ENCODE peak calls at places on chromosomes 13 and 19, in eight cellular contexts. N is BE2C, Y is GM06990, X is A673, F is neural progenitor cell, Z is heart right ventricle, V is uterus, A is mesendoderm. P is an unnamed sample. For H3K27me3, the result is how much of the 10 kb centered on the place peaks cover.

GRCh38 chr19:3045885-3046603 is 16.3 kb downstream of the TLE5 start:
- DNase-seq in V (peak), Y (no peak), A (peak), N (no peak), F (peak), X (no peak), Z (no peak), P (no peak)

GRCh38 chr13:59915252-59915651 is 248.5 kb downstream of the DIAPH3 start:
- DNase-seq in N (no peak), X (no peak), Y (no peak), A (no peak), F (no peak), V (no peak), Z (no peak), P (no peak)

GRCh38 chr13:100106705-100107104 is 17.8 kb downstream of the PCCA start:
- DNase-seq in F (no peak), N (no peak), V (no peak), X (no peak), Y (no peak), Z (no peak), A (no peak), P (no peak)

GRCh38 chr13:25752957-25753540 is 298.8 kb downstream of the SHISA2 start:
- DNase-seq in Y (no peak), N (no peak), X (no peak), Z (peak), A (no peak), V (peak), F (no peak), P (no peak)

GRCh38 chr19:16338470-16339360 is 14.1 kb downstream of the KLF2 start:
- DNase-seq in V (no peak), F (no peak), Z (no peak), A (peak), N (no peak), Y (peak), X (no peak), P (no peak)

GRCh38 chr13:42602910-42603309 is 29.0 kb downstream of the TNFSF11 start:
- DNase-seq in Z (no peak), N (no peak), F (no peak), X (no peak), A (no peak), V (no peak), Y (peak), P (no peak)

GRCh38 chr13:32905063-32905863 is 111.0 kb upstream of the KL start:
- DNase-seq in Y (peak), N (no peak), A (peak), Z (no peak), X (peak), V (no peak), F (no peak), P (no peak)

GRCh38 chr19:14559916-14560775 is 11.7 kb downstream of the NDUFB7 start:
- DNase-seq in V (no peak), Y (no peak), F (no peak), Z (peak), X (no peak), N (no peak), A (no peak), P (no peak)

GRCh38 chr13:30340367-30341184 is 33.2 kb upstream of the KATNAL1 start:
- DNase-seq in X (peak), V (peak), N (peak), Z (peak), F (no peak), Y (no peak), A (peak), P (no peak)

GRCh38 chr19:6249296-6249695 is 30.5 kb downstream of the MLLT1 start:
- DNase-seq in N (no peak), Y (no peak), A (no peak), X (no peak), F (no peak), Z (no peak), V (no peak), P (no peak)

GRCh38 chr19:12872941-12873890 is 8.0 kb downstream of the DNASE2 start:
- DNase-seq in V (no peak), A (peak), Y (no peak), Z (no peak), X (peak), F (peak), N (peak), P (peak)

GRCh38 chr19:55283548-55284393 is at the start of gene BRSK1:
- DNase-seq in Z (peak), V (peak), Y (no peak), A (peak), F (peak), N (peak), X (peak), P (peak)

GRCh38 chr13:114032121-114032799 is 58.4 kb upstream of the C13orf46 start:
- DNase-seq in F (no peak), Z (no peak), Y (no peak), V (peak), N (no peak), X (no peak), A (peak), P (no peak)

DNA sequence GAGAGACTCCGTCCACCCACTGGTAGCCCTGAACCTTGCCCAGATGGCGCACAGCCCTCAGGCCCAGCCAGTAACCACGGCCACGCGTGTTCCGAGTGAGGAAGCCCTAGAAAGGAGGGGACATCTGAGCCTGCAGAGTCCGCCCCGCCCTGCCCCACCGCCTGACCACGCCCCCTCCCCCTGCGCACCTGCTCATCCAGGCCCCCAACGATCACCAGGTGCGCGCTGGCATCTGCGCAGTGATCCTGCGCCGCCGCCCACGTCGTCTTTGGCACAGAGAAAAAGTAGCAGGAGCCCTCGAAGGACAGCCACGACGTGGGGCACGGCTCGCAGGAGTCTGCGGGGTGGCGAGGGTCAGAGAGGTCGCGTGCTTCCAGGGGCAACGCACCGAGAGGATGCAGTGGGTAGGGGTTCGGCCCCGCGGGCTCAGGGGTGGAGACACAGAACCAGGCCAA is 2.1 kb downstream of the CLEC4G start:
- DNase-seq in Z (no peak), X (no peak), Y (no peak), V (no peak), A (no peak), F (no peak), N (no peak), P (no peak)
- H3K27me3 ChIP-seq in Z (under half), X (half or more), Y (under half), V (under half), A (under half), F (half or more), N (half or more), P (under half)

GRCh38 chr19:50205681-50206138 is 2.3 kb downstream of the MYH14 start:
- DNase-seq in Y (no peak), X (no peak), F (peak), Z (no peak), N (no peak), A (no peak), V (no peak), P (no peak)
- H3K4me3 ChIP-seq in Y (no peak), X (no peak), F (peak), Z (peak), N (no peak), A (no peak), V (no peak), P (no peak)

DNA sequence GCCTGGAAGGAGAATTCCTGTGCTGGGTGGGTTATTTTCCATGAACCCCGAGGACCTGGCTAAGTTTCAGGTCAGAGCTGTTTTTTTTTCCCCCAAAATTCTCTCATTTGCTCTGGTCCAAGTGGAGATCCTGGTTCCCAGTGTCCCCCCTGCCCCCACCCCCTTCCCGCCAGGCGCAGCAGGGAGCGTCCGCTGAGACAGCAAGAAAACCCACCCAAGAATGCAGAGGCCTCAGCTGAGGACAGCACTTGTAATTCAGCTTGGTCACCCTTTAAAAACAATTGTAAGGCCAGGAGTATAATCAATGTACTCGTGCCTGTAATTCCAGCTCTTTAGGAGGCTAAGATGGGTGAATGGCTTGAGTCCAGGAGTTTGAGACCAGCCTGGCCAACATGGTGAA is 11.4 kb upstream of the TSPAN16 start:
- DNase-seq in V (no peak), N (no peak), X (no peak), F (peak), Z (no peak), Y (no peak), A (no peak), P (no peak)
- H3K27me3 ChIP-seq in V (under half), N (under half), X (under half), F (under half), Z (under half), Y (under half), A (under half), P (under half)

DNA sequence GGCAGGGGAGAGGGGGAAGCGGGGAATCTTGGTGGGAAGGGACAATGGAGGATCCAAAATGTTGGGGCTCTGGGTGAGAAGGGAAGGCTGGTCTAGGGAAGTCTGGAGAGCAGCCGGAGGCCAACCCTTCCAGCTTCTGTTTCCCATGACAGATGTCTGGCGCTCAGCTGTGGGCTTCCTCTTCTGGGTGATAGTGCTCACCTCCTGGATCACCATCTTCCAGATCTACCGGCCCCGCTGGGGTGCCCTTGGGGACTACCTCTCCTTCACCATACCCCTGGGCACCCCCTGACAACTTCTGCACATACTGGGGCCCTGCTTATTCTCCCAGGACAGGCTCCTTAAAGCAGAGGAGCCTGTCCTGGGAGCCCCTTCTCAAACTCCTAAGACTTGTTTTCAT is 1.1 kb downstream of the PSENEN start:
- DNase-seq in F (no peak), Y (no peak), A (no peak), X (no peak), N (no peak), Z (no peak), V (no peak), P (no peak)
- H3K4me3 ChIP-seq in F (peak), Y (peak), A (no peak), X (peak), N (peak), Z (no peak), V (peak), P (no peak)

GRCh38 chr19:18793144-18794028 is 2.3 kb upstream of the COMP start:
- DNase-seq in V (no peak), F (no peak), X (no peak), Z (no peak), A (no peak), Y (no peak), N (no peak), P (no peak)

GRCh38 chr19:18795540-18795939 is 4.4 kb upstream of the COMP start:
- DNase-seq in N (peak), Y (no peak), A (peak), Z (no peak), F (peak), V (no peak), X (no peak), P (no peak)

GRCh38 chr19:18796239-18796638 is 5.1 kb upstream of the COMP start:
- DNase-seq in F (no peak), A (no peak), N (no peak), V (no peak), Y (no peak), X (no peak), Z (no peak), P (no peak)

GRCh38 chr19:18794029-18794313 is 2.9 kb upstream of the COMP start:
- DNase-seq in F (no peak), Y (no peak), Z (no peak), X (no peak), A (no peak), N (no peak), V (no peak), P (no peak)

GRCh38 chr19:18794692-18795091 is 3.6 kb upstream of the COMP start:
- DNase-seq in V (no peak), Y (no peak), F (no peak), Z (no peak), N (no peak), A (no peak), X (no peak), P (no peak)
- H3K27me3 ChIP-seq in V (under half), Y (under half), F (half or more), Z (half or more), N (under half), A (under half), X (under half), P (under half)

P was measured in WERI-Rb-1.